ENCODE peak calls at places on chromosomes 11 and 22, in eight cellular contexts. G is foreskin fibroblast, O is heart left ventricle, C is GM12865, Y is brain microvascular endothelial cell, R is thoracic aorta, P is coronary artery, T is dorsolateral prefrontal cortex. H is an unnamed sample.

GRCh38 chr11:61041755-61042518 is 60.4 kb upstream of the CD5 start:
- DNase-seq in G (no peak), R (no peak), T (peak), P (no peak), Y (peak), C (peak), O (peak), H (peak)

GRCh38 chr11:121634889-121635288 is 182.1 kb upstream of the SORL1-AS1 start:
- DNase-seq in O (no peak), C (no peak), R (no peak), Y (peak), P (no peak), T (no peak), G (peak), H (peak)

GRCh38 chr11:11171854-11172253 is 181.2 kb downstream of the CSNK2A3 start:
- DNase-seq in P (no peak), Y (no peak), G (no peak), T (no peak), R (no peak), C (peak), O (no peak), H (no peak)

GRCh38 chr22:28710112-28710888 is 30.7 kb upstream of the TTC28 start:
- DNase-seq in Y (peak), C (no peak), T (no peak), P (no peak), R (no peak), G (peak), O (no peak), H (peak)

GRCh38 chr22:38504731-38505594 is 1.1 kb downstream of the DDX17 start:
- DNase-seq in P (no peak), O (peak), G (peak), R (no peak), T (no peak), Y (peak), C (peak), H (no peak)

GRCh38 chr11:23679041-23679440 is 817.8 kb upstream of the LUZP2 start:
- DNase-seq in C (no peak), P (no peak), O (no peak), R (no peak), Y (no peak), G (no peak), T (no peak), H (no peak)

GRCh38 chr11:1229471-1230120 is 6.7 kb downstream of the MUC5B start:
- DNase-seq in P (no peak), G (no peak), T (peak), Y (no peak), O (peak), R (no peak), C (no peak), H (no peak)

GRCh38 chr11:111911563-111912401 is at the start of gene CRYAB:
- DNase-seq in C (no peak), T (peak), O (peak), R (peak), G (peak), P (peak), Y (peak), H (peak)

GRCh38 chr11:33719587-33719986 is 16.6 kb downstream of the CD59 start:
- DNase-seq in O (no peak), R (no peak), C (no peak), G (no peak), Y (no peak), T (no peak), P (no peak), H (no peak)

GRCh38 chr11:2592559-2593392 is 107.0 kb downstream of the KCNQ1OT1 start:
- DNase-seq in R (no peak), T (peak), P (peak), G (no peak), C (no peak), Y (no peak), O (peak), H (no peak)

GRCh38 chr22:22886546-22886945 is 1.1 kb upstream of the IGLL5 start:
- DNase-seq in R (no peak), O (no peak), T (no peak), Y (no peak), C (no peak), G (no peak), P (peak), H (no peak)

GRCh38 chr22:22890085-22890484 is 2.5 kb downstream of the IGLL5 start:
- DNase-seq in T (no peak), O (no peak), R (no peak), P (no peak), C (no peak), Y (no peak), G (no peak), H (no peak)

GRCh38 chr22:22887621-22888503 is at the start of gene IGLL5:
- DNase-seq in C (peak), O (no peak), P (peak), G (no peak), T (no peak), R (no peak), Y (no peak), H (no peak)

GRCh38 chr22:22891139-22891621 is 3.6 kb downstream of the IGLL5 start:
- DNase-seq in C (no peak), Y (no peak), R (no peak), T (no peak), G (no peak), O (no peak), P (no peak), H (no peak)

GRCh38 chr22:22888509-22889353 is 1.1 kb downstream of the IGLL5 start:
- DNase-seq in G (no peak), R (no peak), P (peak), C (no peak), Y (no peak), O (no peak), T (no peak), H (no peak)
- H3K4me3 ChIP-seq in G (no peak), R (no peak), P (no peak), C (peak), Y (no peak), O (no peak), T (no peak), H (no peak)

GRCh38 chr11:117641008-117641915 is 155.8 kb downstream of the DSCAML1 start:
- DNase-seq in G (no peak), T (peak), Y (no peak), C (no peak), O (no peak), R (no peak), P (no peak), H (no peak)
- TF ChIP-seq CTCF in G (no peak), T (no peak), Y (no peak), C (no peak), O (no peak), R (no peak), P (no peak), H (no peak)

GRCh38 chr22:20506543-20507252 is 712 bp upstream of the MED15 start:
- DNase-seq in Y (no peak), R (no peak), T (no peak), P (no peak), G (no peak), C (no peak), O (no peak), H (no peak)
- H3K4me3 ChIP-seq in Y (peak), R (peak), T (peak), P (peak), G (peak), C (peak), O (peak), H (peak)

GRCh38 chr11:134939905-134940304 is 527.9 kb upstream of the B3GAT1 start:
- DNase-seq in Y (no peak), R (no peak), G (no peak), P (no peak), O (no peak), T (no peak), C (no peak), H (no peak)

GRCh38 chr11:134938212-134938611 is 526.2 kb upstream of the B3GAT1 start:
- DNase-seq in G (no peak), Y (no peak), T (no peak), C (no peak), R (no peak), O (no peak), P (no peak), H (no peak)

GRCh38 chr11:134942633-134943032 is 530.6 kb upstream of the B3GAT1 start:
- DNase-seq in T (no peak), R (no peak), O (no peak), P (no peak), C (no peak), G (no peak), Y (peak), H (peak)

GRCh38 chr11:134939046-134939445 is 527.0 kb upstream of the B3GAT1 start:
- DNase-seq in Y (no peak), C (no peak), T (no peak), P (no peak), G (no peak), R (no peak), O (no peak), H (no peak)

GRCh38 chr11:134940441-134941125 is 528.5 kb upstream of the B3GAT1 start:
- DNase-seq in C (no peak), P (no peak), Y (no peak), T (no peak), R (no peak), G (no peak), O (no peak), H (no peak)
- TF ChIP-seq CTCF in C (no peak), P (no peak), Y (no peak), T (no peak), R (no peak), G (no peak), O (no peak), H (no peak)

DNA sequence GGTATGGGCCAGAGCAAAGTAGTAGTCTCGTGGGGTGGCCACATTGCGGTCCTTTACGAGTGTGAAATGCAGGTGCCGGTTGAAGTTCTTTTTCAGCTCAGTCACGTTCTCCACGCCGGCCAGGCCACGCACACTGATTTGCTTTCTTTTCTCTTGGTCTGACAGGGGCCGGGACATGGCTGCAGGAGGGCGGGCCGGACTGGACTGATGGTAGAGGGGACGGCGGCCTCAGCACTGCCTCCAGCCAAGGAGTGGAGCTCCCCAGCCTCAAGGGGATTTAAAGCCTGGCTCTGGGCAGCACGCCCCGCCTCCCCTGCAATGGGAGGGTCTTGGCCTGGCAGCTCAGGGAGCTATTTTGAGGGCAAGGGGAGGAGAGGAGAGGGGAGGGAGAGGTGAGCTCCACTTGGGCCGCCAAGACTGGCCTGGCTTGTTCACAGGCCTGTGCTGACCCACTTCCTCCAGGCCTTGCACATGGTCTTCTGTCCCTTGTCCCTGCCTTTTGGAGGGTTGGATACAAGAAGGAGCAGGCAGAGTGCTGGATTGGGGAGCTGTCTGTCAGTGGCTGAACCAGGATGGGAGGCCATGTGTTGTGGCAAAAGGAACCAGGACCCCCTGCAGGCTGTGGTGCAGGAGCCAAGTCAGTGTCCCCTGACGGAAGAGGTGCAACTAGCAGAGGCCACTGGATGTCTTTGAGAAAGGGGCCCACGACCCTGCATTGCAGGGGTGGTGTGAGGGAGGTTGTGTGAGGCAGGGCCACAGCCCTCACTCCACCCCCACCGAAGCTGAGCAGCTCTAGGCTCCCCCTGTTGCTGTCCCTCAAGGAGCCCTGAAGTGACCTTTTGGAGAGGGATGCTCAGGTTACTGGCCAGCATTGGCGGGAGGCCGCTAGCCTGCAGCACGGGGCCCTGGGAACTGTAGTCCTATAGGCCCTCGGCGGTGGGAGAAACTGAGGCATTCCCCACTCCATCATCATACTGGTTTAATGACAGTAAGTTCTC is at the start of gene PYGM:
- DNase-seq in P (peak), G (no peak), C (no peak), O (peak), R (peak), T (no peak), Y (peak), H (no peak)
- H3K4me3 ChIP-seq in P (peak), G (no peak), C (no peak), O (peak), R (peak), T (peak), Y (no peak), H (no peak)

GRCh38 chr22:21101877-21102638 is 56.3 kb downstream of the LRRC74B start:
- DNase-seq in R (no peak), G (no peak), Y (no peak), T (no peak), C (no peak), O (no peak), P (no peak), H (no peak)
- TF ChIP-seq CTCF in R (no peak), G (no peak), Y (no peak), T (no peak), C (no peak), O (no peak), P (no peak), H (no peak)

DNA sequence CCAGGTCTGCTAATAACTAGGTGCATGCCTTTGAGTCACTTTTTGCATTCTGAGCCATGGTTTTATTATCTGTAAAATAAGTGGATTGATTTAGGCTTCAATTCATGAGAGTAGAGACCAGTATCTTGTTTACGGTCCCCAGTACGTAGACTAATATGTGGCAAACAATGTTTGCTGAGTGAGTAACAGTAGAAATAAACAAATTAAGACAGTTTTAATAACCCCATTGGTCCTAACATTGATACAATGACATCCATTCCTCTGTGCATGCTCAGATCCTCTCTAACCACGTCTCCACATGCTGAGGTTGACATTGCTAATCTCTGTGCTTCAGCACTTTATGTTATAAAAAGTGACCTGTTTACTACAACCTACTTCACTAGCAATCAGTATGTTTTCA is 983 bp downstream of the CCDC34 start:
- DNase-seq in Y (no peak), O (no peak), R (no peak), P (no peak), T (no peak), G (no peak), C (no peak), H (no peak)
- H3K4me3 ChIP-seq in Y (peak), O (no peak), R (no peak), P (peak), T (peak), G (peak), C (peak), H (peak)